ENCODE peak calls at places on chromosome 6, in four cellular contexts. L is sigmoid colon, P is stomach, Z is Panc1. C is an unnamed sample.

GRCh38 chr6:24910850-24911712 is 24.7 kb downstream of the RIPOR2 start:
- DNase-seq in L (peak; percentile 81), P (peak; percentile 61), Z (no peak), C (peak; percentile 77)

GRCh38 chr6:35259946-35260626 is 551 bp downstream of the ZNF76 start:
- DNase-seq in L (peak; percentile 87), P (peak; percentile 69), Z (no peak), C (peak; percentile 88)

GRCh38 chr6:26130581-26131247 is 43.5 kb downstream of the HFE start:
- DNase-seq in L (no peak), P (no peak), Z (no peak), C (no peak)

GRCh38 chr6:912871-913663 is 220.1 kb upstream of the EXOC2 start:
- DNase-seq in L (no peak), P (peak; percentile 58), Z (no peak), C (no peak)

GRCh38 chr6:114376611-114377206 is 33.9 kb upstream of the HS3ST5 start:
- DNase-seq in L (no peak), P (no peak), Z (no peak), C (no peak)

GRCh38 chr6:160247457-160247883 is 11.2 kb downstream of the SLC22A2 start:
- DNase-seq in L (no peak), P (no peak), Z (no peak), C (no peak)

GRCh38 chr6:62045502-62045901 is 240.5 kb downstream of the KHDRBS2 start:
- DNase-seq in L (no peak), P (no peak), Z (no peak), C (no peak)

GRCh38 chr6:72948153-72948552 is 277.1 kb downstream of the KHDC1L start:
- DNase-seq in L (no peak), P (no peak), Z (no peak), C (no peak)

GRCh38 chr6:144310761-144311160 is 25.6 kb downstream of the UTRN start:
- DNase-seq in L (no peak), P (no peak), Z (no peak), C (no peak)

GRCh38 chr6:32689531-32690505 is 23.4 kb upstream of the HLA-DQB1 start:
- DNase-seq in L (no peak), P (no peak), Z (no peak), C (no peak)

GRCh38 chr6:14634072-14634471 is 516.5 kb downstream of the CD83 start:
- DNase-seq in L (no peak), P (no peak), Z (no peak), C (no peak)

GRCh38 chr6:13273931-13274706 is 54.2 kb downstream of the TBC1D7 start:
- DNase-seq in L (no peak), P (peak; percentile 31), Z (no peak), C (no peak)

GRCh38 chr6:113654396-113654795 is 202.7 kb upstream of the MARCKS start:
- DNase-seq in L (peak; percentile 86), P (peak; percentile 84), Z (no peak), C (no peak)

GRCh38 chr6:87918461-87918941 is 129.1 kb upstream of the SPACA1 start:
- DNase-seq in L (no peak), P (no peak), Z (no peak), C (no peak)

GRCh38 chr6:127539292-127539691 is 20.2 kb upstream of the MTCL3 start:
- DNase-seq in L (no peak), P (no peak), Z (no peak), C (no peak)

GRCh38 chr6:156316613-156317012 is 460.6 kb upstream of the ARID1B start:
- DNase-seq in L (no peak), P (no peak), Z (no peak), C (no peak)

GRCh38 chr6:84773133-84773430 is 8.7 kb upstream of the TBX18 start:
- DNase-seq in L (no peak), P (no peak), Z (no peak), C (no peak)
- H3K4me3 ChIP-seq in L (no peak overlapping the region), P (peak overlapping the region; percentile 40), Z (no peak overlapping the region), C (peak overlapping the region; percentile 53)

DNA sequence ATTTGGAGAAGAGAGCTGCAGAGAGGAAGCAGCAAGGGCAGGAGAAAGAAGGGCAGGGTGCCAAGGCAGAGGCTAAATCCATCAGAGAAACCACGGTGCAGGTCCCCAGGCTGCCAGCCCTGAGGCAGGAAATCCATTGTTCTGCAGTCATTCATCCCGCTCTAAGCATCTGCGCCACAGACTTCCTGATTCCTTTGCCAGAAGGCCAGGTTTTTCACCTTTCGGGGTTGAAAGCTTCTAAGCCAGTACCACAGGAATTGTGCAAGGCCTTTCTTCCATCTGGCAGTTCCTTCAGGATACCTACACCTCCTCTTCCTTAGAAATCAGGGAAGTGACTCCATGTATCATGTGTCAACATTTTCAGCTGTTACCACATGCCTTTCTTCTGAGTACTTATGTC is 45.6 kb downstream of the ADGRF5 start:
- DNase-seq in L (no peak), P (peak; percentile 76), Z (peak; percentile 12), C (no peak)
- TF ChIP-seq POLR2AphosphoS5 in L (no peak), P (peak; percentile 80), Z (no peak), C (no peak)

GRCh38 chr6:41700577-41701347 is 34.6 kb downstream of the TFEB start:
- DNase-seq in L (no peak), P (no peak), Z (no peak), C (no peak)

GRCh38 chr6:41704656-41705328 is 30.6 kb downstream of the TFEB start:
- DNase-seq in L (no peak), P (peak; percentile 54), Z (no peak), C (no peak)

GRCh38 chr6:41704028-41704427 is 31.4 kb downstream of the TFEB start:
- DNase-seq in L (no peak), P (no peak), Z (no peak), C (no peak)

GRCh38 chr6:41702771-41703494 is 32.5 kb downstream of the TFEB start:
- DNase-seq in L (no peak), P (no peak), Z (no peak), C (no peak)

DNA sequence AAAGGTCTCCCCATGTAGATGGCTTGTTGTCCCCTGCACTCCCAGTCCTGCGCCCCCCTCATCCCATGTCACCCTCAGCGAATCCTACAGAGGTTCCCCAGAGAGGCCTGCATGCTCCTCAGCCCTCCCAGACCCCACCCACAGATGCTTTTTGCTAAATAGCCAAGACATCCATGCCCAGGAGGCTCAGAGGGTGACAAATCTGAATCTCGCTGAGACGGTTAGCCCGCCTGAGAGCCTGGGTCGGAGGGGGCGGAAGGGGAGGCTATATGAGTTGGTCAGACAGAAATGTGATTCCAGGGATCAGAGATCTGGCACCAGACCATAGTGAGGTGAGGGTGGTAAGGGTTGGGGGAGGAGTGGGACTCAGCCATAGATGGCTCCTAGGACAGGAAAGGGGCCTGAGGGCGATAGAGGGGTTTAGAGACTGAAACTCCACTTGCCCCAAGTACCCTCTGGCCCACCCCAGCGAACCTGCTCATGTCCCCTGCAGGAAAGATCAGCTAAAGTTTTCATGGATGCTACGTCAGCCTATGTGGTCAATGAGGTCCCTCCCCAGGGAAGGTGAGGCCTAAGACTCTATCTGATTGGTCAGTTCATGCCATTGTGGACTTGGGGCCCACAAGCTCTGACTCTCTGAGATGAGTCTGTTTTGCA is 33.2 kb downstream of the TFEB start:
- DNase-seq in L (no peak), P (no peak), Z (no peak), C (no peak)
- H3K4me1 ChIP-seq in L (peaks cover 50% of the 10 kb centered on the region), P (peaks cover 30% of the 10 kb centered on the region), Z (peaks cover 3% of the 10 kb centered on the region), C (peaks cover 37% of the 10 kb centered on the region)

GRCh38 chr6:27280064-27280539 is 32.0 kb downstream of the POM121L2 start:
- DNase-seq in L (no peak), P (no peak), Z (no peak), C (no peak)
- H3K4me3 ChIP-seq in L (no peak overlapping the region), P (no peak overlapping the region), Z (peak overlapping the region; percentile 66), C (no peak overlapping the region)

GRCh38 chr6:158230967-158231550 is 62.9 kb downstream of the GTF2H5 start:
- DNase-seq in L (no peak), P (no peak), Z (no peak), C (no peak)

GRCh38 chr6:158229823-158230222 is 61.7 kb downstream of the GTF2H5 start:
- DNase-seq in L (no peak), P (no peak), Z (no peak), C (no peak)

GRCh38 chr6:158233214-158233795 is 65.2 kb downstream of the GTF2H5 start:
- DNase-seq in L (no peak), P (no peak), Z (no peak), C (no peak)

GRCh38 chr6:158232445-158233213 is 64.5 kb downstream of the GTF2H5 start:
- DNase-seq in L (peak; percentile 80), P (peak; percentile 52), Z (no peak), C (no peak)

DNA sequence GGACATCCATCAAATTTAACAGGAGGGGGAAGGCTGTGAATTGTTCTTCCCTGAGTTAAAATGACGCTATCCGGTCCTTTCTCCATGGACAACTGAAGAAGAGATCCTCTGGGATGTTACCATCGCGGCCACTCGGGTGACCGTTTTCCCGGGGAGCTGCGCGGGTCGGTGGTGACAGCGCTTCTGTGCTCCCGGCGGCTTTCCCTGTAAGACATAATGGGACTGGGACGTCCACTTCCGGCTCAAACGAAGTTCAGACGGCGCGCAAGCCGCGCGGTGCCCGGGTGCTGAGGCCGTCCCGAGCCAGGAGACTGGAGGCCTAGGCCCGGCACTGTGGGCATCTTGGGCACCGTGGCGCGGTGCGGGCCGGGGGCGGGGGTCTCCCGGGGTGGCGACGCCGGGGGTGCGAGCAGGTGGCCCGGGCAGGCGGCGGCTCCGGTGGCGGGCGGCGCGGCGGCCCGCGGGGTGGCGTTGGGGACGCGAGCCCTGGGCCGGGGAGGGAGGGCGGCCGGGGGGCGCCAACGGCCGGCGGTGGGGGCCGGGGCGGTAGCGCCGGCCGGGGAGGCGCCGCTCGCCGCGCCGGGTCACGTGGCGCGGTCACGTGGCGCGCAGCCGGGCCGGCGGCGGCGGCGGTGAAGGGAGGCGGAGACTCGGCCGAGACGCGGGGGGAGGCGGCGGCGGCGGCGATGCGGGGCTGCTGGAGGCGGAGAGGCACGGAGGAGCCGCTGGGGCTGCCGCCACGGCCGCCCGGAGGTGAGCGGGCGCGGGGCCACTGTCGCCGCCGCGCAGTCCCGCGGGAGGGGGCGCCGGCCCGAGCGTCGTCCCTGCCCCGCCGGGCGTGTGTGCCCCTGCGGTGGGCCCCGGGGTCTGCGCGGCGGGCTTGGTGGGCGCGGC is 63.6 kb downstream of the GTF2H5 start:
- DNase-seq in L (peak; percentile 84), P (peak; percentile 78), Z (no peak), C (no peak)
- TF ChIP-seq POLR2AphosphoS5 in L (peak; percentile 49), P (peak; percentile 46), Z (no peak), C (no peak)

GRCh38 chr6:37135835-37136694 is 33.9 kb upstream of the PIM1 start:
- DNase-seq in L (no peak), P (no peak), Z (no peak), C (no peak)
- H3K4me1 ChIP-seq in L (peaks cover 43% of the 10 kb centered on the region), P (peaks cover 52% of the 10 kb centered on the region), Z (peaks cover 62% of the 10 kb centered on the region), C (peaks cover 31% of the 10 kb centered on the region)

GRCh38 chr6:63652980-63653379 is 17.4 kb downstream of the PHF3 start:
- DNase-seq in L (no peak), P (no peak), Z (no peak), C (no peak)

GRCh38 chr6:63644668-63645326 is 9.2 kb downstream of the PHF3 start:
- DNase-seq in L (no peak), P (no peak), Z (no peak), C (no peak)

GRCh38 chr6:63643862-63644261 is 8.3 kb downstream of the PHF3 start:
- DNase-seq in L (no peak), P (no peak), Z (no peak), C (no peak)

GRCh38 chr6:63649269-63649668 is 13.7 kb downstream of the PHF3 start:
- DNase-seq in L (no peak), P (no peak), Z (no peak), C (no peak)

GRCh38 chr6:63649847-63650265 is 14.3 kb downstream of the PHF3 start:
- DNase-seq in L (no peak), P (no peak), Z (no peak), C (no peak)
- H3K4me3 ChIP-seq in L (no peak overlapping the region), P (no peak overlapping the region), Z (no peak overlapping the region), C (no peak overlapping the region)